ENCODE peak calls at places on chromosome 18, in four cellular contexts. G is esophagus squamous epithelium, C is IMR-90, A is transverse colon. Q is an unnamed sample. For H3K4me1, the result is how much of the 10 kb centered on the place peaks cover.

GRCh38 chr18:37889963-37890362 is 324.4 kb upstream of the CELF4 start:
- DNase-seq in C (no peak), A (no peak), G (no peak), Q (no peak)

GRCh38 chr18:24231773-24232735 is 93.2 kb downstream of the CABYR start:
- DNase-seq in C (peak), G (no peak), A (no peak), Q (peak)

GRCh38 chr18:79336556-79337142 is 59.1 kb upstream of the NFATC1 start:
- DNase-seq in A (no peak), G (no peak), C (no peak), Q (no peak)

GRCh38 chr18:6557470-6558245 is 142.9 kb upstream of the L3MBTL4 start:
- DNase-seq in A (no peak), G (no peak), C (no peak), Q (no peak)

GRCh38 chr18:24369420-24369819 is 28.2 kb downstream of the OSBPL1A start:
- DNase-seq in A (no peak), G (no peak), C (peak), Q (no peak)

GRCh38 chr18:28176933-28177827 is at the start of gene CDH2:
- DNase-seq in A (no peak), C (peak), G (no peak), Q (peak)

GRCh38 chr18:26434887-26435286 is 113.5 kb downstream of the KCTD1 start:
- DNase-seq in C (no peak), G (no peak), A (no peak), Q (no peak)

GRCh38 chr18:22167471-22168151 is 1.8 kb upstream of the GATA6 start:
- DNase-seq in G (no peak), C (no peak), A (peak), Q (peak)

GRCh38 chr18:79394438-79395307 is 1.1 kb upstream of the NFATC1 start:
- DNase-seq in G (no peak), A (no peak), C (peak), Q (peak)

GRCh38 chr18:80223581-80224148 is 23.6 kb downstream of the PARD6G start:
- DNase-seq in A (no peak), G (no peak), C (no peak), Q (no peak)

GRCh38 chr18:13558132-13558531 is 168.2 kb downstream of the FAM210A start:
- DNase-seq in C (peak), A (no peak), G (no peak), Q (peak)

GRCh38 chr18:32358075-32358474 is 112.6 kb downstream of the GAREM1 start:
- DNase-seq in G (no peak), C (no peak), A (no peak), Q (no peak)

GRCh38 chr18:57190026-57190425 is 43.1 kb downstream of the BOD1L2 start:
- DNase-seq in A (no peak), C (no peak), G (no peak), Q (no peak)

GRCh38 chr18:52716926-52717325 is 376.9 kb downstream of the DCC start:
- DNase-seq in A (peak), C (peak), G (no peak), Q (no peak)

GRCh38 chr18:60247103-60247502 is 125.5 kb downstream of the MC4R start:
- DNase-seq in G (no peak), A (no peak), C (no peak), Q (no peak)

GRCh38 chr18:52150050-52150449 is 189.9 kb upstream of the DCC start:
- DNase-seq in G (no peak), A (no peak), C (no peak), Q (no peak)

GRCh38 chr18:46756172-46756558 is 688 bp downstream of the ST8SIA5 start:
- DNase-seq in G (no peak), C (no peak), A (no peak), Q (no peak)

GRCh38 chr18:38427234-38427633 is 861.6 kb upstream of the CELF4 start:
- DNase-seq in C (no peak), G (no peak), A (no peak), Q (no peak)

GRCh38 chr18:42486296-42486695 is 531.3 kb downstream of the PIK3C3 start:
- DNase-seq in C (no peak), A (no peak), G (no peak), Q (no peak)

GRCh38 chr18:68604256-68604655 is 110.7 kb downstream of the TMX3 start:
- DNase-seq in A (no peak), C (peak), G (no peak), Q (peak)

GRCh38 chr18:37520508-37520907 is 45.1 kb downstream of the CELF4 start:
- DNase-seq in C (no peak), G (no peak), A (no peak), Q (no peak)

GRCh38 chr18:21682276-21683051 is 22.1 kb downstream of the ABHD3 start:
- DNase-seq in A (no peak), C (peak), G (no peak), Q (peak)

GRCh38 chr18:36692331-36692730 is 136.5 kb downstream of the TPGS2 start:
- DNase-seq in G (no peak), C (peak), A (no peak), Q (peak)

GRCh38 chr18:11407900-11408299 is 201.5 kb upstream of the SLC35G4 start:
- DNase-seq in G (no peak), C (peak), A (no peak), Q (peak)

GRCh38 chr18:52536039-52536438 is 196.0 kb downstream of the DCC start:
- DNase-seq in A (no peak), G (no peak), C (no peak), Q (no peak)

GRCh38 chr18:2281523-2282199 is 289.6 kb downstream of the METTL4 start:
- DNase-seq in A (no peak), C (no peak), G (no peak), Q (no peak)

GRCh38 chr18:5457467-5457957 is 86.3 kb downstream of the EPB41L3 start:
- DNase-seq in G (no peak), A (no peak), C (no peak), Q (no peak)

GRCh38 chr18:47775961-47776360 is 154.5 kb downstream of the SMAD2 start:
- DNase-seq in A (no peak), C (peak), G (no peak), Q (peak)

GRCh38 chr18:37421349-37422080 is 144.1 kb downstream of the CELF4 start:
- DNase-seq in A (no peak), G (no peak), C (no peak), Q (no peak)

GRCh38 chr18:2715990-2716389 is 60.5 kb downstream of the SMCHD1 start:
- DNase-seq in C (peak), G (no peak), A (no peak), Q (peak)

GRCh38 chr18:59994357-59994756 is 94.6 kb downstream of the PMAIP1 start:
- DNase-seq in G (no peak), A (no peak), C (peak), Q (peak)

GRCh38 chr18:13266208-13267100 is 47.9 kb downstream of the LDLRAD4 start:
- DNase-seq in A (no peak), C (no peak), G (no peak), Q (no peak)

GRCh38 chr18:61606068-61606660 is 272.9 kb downstream of the CDH20 start:
- DNase-seq in A (no peak), C (peak), G (no peak), Q (no peak)

GRCh38 chr18:23689031-23689615 is at the start of gene LAMA3:
- DNase-seq in C (peak), A (peak), G (no peak), Q (peak)

GRCh38 chr18:13218376-13219011 is at the start of gene LDLRAD4:
- DNase-seq in A (peak), G (no peak), C (no peak), Q (peak)

GRCh38 chr18:55503167-55503820 is 84.7 kb downstream of the TCF4 start:
- DNase-seq in G (no peak), A (no peak), C (peak), Q (no peak)

GRCh38 chr18:58993260-58993659 is 128.6 kb downstream of the ZNF532 start:
- DNase-seq in G (no peak), A (no peak), C (peak), Q (peak)
- H3K4me1 ChIP-seq in G (under half), A (under half), C (under half), Q (under half)

GRCh38 chr18:9925795-9926194 is 12.0 kb downstream of the VAPA start:
- DNase-seq in G (no peak), C (no peak), A (no peak), Q (no peak)
- H3K4me1 ChIP-seq in G (half or more), C (under half), A (half or more), Q (under half)

GRCh38 chr18:70374154-70374553 is 85.3 kb downstream of the SOCS6 start:
- DNase-seq in C (peak), A (no peak), G (no peak), Q (no peak)
- H3K4me1 ChIP-seq in C (under half), A (under half), G (under half), Q (under half)

GRCh38 chr18:7568426-7568825 is 1.3 kb downstream of the PTPRM start:
- DNase-seq in G (no peak), A (peak), C (peak), Q (peak)

GRCh38 chr18:7575465-7576026 is 8.4 kb downstream of the PTPRM start:
- DNase-seq in A (no peak), G (no peak), C (peak), Q (peak)

GRCh38 chr18:7576685-7577084 is 9.6 kb downstream of the PTPRM start:
- DNase-seq in C (peak), A (no peak), G (no peak), Q (peak)

GRCh38 chr18:7571626-7572025 is 4.5 kb downstream of the PTPRM start:
- DNase-seq in C (no peak), A (no peak), G (no peak), Q (no peak)

GRCh38 chr18:7572837-7573236 is 5.7 kb downstream of the PTPRM start:
- DNase-seq in C (peak), A (no peak), G (no peak), Q (peak)
- H3K4me1 ChIP-seq in C (under half), A (under half), G (under half), Q (half or more)

DNA sequence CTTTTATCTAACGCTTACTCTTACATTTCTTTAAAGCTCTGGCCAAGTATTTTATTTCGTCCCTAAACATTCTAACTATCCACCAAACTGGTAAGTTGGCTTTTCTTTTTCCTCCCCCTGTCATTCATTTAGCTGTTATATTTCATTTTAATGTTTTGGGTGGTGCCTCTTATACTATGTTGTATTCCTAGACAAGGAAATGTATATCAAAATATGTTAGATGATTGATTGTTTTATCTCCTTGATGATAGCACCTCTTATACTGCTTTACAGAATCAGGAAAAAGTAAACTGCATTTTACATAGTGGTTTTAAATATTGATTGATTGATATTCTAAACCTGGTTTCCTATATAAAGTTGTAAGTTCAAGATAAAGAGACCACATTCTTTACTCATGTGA is 23.9 kb downstream of the C18orf54 start:
- DNase-seq in C (no peak), A (no peak), G (no peak), Q (no peak)
- H3K4me1 ChIP-seq in C (under half), A (under half), G (under half), Q (under half)

GRCh38 chr18:374735-375168 is 106.9 kb upstream of the THOC1 start:
- DNase-seq in C (no peak), G (no peak), A (no peak), Q (no peak)
- H3K4me1 ChIP-seq in C (under half), G (under half), A (half or more), Q (under half)

GRCh38 chr18:44051088-44051487 is 629.6 kb upstream of the SETBP1 start:
- DNase-seq in G (no peak), A (no peak), C (no peak), Q (peak)

GRCh38 chr18:44060197-44060596 is 620.5 kb upstream of the SETBP1 start:
- DNase-seq in G (no peak), C (no peak), A (no peak), Q (no peak)

GRCh38 chr18:44048846-44049245 is 631.8 kb upstream of the SETBP1 start:
- DNase-seq in C (no peak), G (no peak), A (no peak), Q (no peak)

DNA sequence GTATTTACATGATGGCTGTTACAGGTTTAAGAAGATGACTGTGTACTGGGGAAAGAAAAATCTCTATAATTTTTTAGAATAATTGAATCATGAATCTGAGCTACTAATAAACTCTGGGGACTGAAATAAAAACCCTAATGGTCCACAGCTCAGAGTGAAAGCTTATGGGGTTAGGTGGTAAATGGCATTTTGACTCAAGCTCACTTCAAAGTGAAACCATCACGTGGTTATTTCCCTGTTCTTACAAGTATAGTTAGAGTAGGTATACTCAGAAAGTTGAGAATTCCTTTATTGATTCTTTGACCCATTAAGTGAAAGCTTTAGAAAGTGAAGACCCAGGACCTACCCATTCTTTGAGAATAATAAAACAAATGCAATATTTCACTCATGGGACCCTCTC is 626.2 kb upstream of the SETBP1 start:
- DNase-seq in G (no peak), C (no peak), A (no peak), Q (no peak)
- H3K4me1 ChIP-seq in G (under half), C (under half), A (under half), Q (under half)

GRCh38 chr18:493974-494601 is 6.4 kb downstream of the COLEC12 start:
- DNase-seq in C (peak), A (no peak), G (no peak), Q (no peak)

GRCh38 chr18:495017-495416 is 5.5 kb downstream of the COLEC12 start:
- DNase-seq in G (no peak), A (no peak), C (peak), Q (no peak)

GRCh38 chr18:492451-492850 is 8.1 kb downstream of the COLEC12 start:
- DNase-seq in G (no peak), A (no peak), C (no peak), Q (no peak)

GRCh38 chr18:495452-495851 is 5.0 kb downstream of the COLEC12 start:
- DNase-seq in A (no peak), C (no peak), G (no peak), Q (no peak)

DNA sequence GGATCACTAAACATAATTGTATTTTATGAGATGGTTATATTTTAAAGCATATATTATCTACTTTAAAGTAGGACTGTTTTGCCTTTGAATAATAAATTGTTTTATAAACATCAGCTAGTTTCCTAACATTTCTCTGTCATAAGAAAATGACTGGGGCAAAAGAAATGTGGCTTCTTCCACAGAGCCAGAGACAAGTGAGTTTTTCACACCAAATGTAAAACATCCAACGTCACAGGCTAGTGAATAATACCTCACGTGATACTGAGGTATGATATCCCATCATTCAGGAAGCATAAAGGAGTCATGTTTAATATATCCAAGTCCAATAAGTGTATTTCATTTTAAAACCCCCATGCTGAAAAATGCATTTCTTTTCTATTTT is 5.9 kb downstream of the COLEC12 start:
- DNase-seq in C (peak), G (no peak), A (no peak), Q (no peak)
- H3K4me1 ChIP-seq in C (under half), G (under half), A (under half), Q (half or more)

GRCh38 chr18:74453642-74454198 is 3.4 kb downstream of the DIPK1C start:
- DNase-seq in C (no peak), G (no peak), A (no peak), Q (no peak)

GRCh38 chr18:74456017-74456408 is 1.1 kb downstream of the DIPK1C start:
- DNase-seq in A (no peak), C (no peak), G (no peak), Q (no peak)

GRCh38 chr18:74456409-74457042 is 582 bp downstream of the DIPK1C start:
- DNase-seq in G (no peak), A (no peak), C (no peak), Q (no peak)

GRCh38 chr18:74454279-74454741 is 2.8 kb downstream of the DIPK1C start:
- DNase-seq in C (no peak), A (no peak), G (no peak), Q (no peak)

DNA sequence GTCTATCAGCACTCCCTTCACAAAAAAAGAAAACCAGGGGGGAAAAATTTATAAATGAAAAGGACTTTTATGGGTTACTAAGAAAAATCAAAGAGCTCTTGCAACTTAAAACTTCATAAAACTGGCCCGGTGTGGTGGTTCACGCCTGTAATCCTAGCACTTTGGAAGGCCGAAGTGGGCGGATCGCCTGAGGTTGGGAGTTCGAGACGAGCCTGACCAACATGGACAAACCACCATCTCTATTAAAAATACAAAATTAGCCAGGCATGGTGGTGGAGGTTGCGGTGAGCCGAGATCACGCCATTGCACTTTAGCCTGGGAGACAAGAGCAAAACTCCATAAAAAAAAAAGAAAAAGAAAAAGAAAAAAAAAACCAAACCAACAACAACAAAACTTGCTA is 1.7 kb downstream of the DIPK1C start:
- DNase-seq in C (no peak), G (no peak), A (no peak), Q (no peak)
- H3K4me1 ChIP-seq in C (under half), G (under half), A (under half), Q (under half)

GRCh38 chr18:62784338-62784965 is 69.1 kb downstream of the PHLPP1 start:
- DNase-seq in G (no peak), C (peak), A (no peak), Q (no peak)
- H3K4me1 ChIP-seq in G (under half), C (under half), A (half or more), Q (under half)

Q was measured in adipocyte.